ENCODE peak calls at places on chromosomes 1 and 21, in four cellular contexts. O is HFF-Myc, J is psoas muscle, Y is cardiac muscle cell. N is an unnamed sample.

GRCh38 chr21:38401527-38401926 is 96.8 kb downstream of the ERG start:
- DNase-seq in O (no peak), J (no peak), Y (no peak), N (no peak)

GRCh38 chr1:30385246-30385940 is 338.0 kb downstream of the MATN1 start:
- DNase-seq in O (no peak), J (no peak), Y (no peak), N (no peak)

GRCh38 chr1:232452137-232452536 is 177.8 kb downstream of the SIPA1L2 start:
- DNase-seq in O (no peak), J (no peak), Y (no peak), N (no peak)

GRCh38 chr21:20258542-20258941 is 739.7 kb upstream of the NCAM2 start:
- DNase-seq in O (no peak), J (no peak), Y (no peak), N (no peak)

GRCh38 chr1:228299211-228299610 is 91.4 kb downstream of the OBSCN start:
- DNase-seq in O (no peak), J (no peak), Y (no peak), N (no peak)

GRCh38 chr1:162317659-162318058 is 59.0 kb downstream of the SPATA46 start:
- DNase-seq in O (no peak), J (no peak), Y (no peak), N (no peak)

GRCh38 chr1:182761396-182762395 is 27.9 kb upstream of the NPL start:
- DNase-seq in O (peak), J (no peak), Y (no peak), N (no peak)

GRCh38 chr1:226549094-226549936 is 751 bp downstream of the STUM start:
- DNase-seq in O (no peak), J (peak), Y (no peak), N (no peak)

GRCh38 chr1:189654906-189655305 is 822.8 kb downstream of the BRINP3 start:
- DNase-seq in O (no peak), J (no peak), Y (peak), N (no peak)

GRCh38 chr1:247209306-247209900 is 37.6 kb upstream of the ZNF124 start:
- DNase-seq in O (peak), J (no peak), Y (peak), N (no peak)

GRCh38 chr1:108750476-108751191 is 4.2 kb downstream of the STXBP3 start:
- DNase-seq in O (no peak), J (no peak), Y (no peak), N (no peak)

GRCh38 chr21:38759286-38759872 is 46.4 kb upstream of the ETS2 start:
- DNase-seq in O (no peak), J (no peak), Y (peak), N (no peak)

GRCh38 chr1:213082778-213083445 is 31.9 kb downstream of the RPS6KC1 start:
- DNase-seq in O (no peak), J (no peak), Y (no peak), N (no peak)

GRCh38 chr1:60589046-60589748 is 493.2 kb upstream of the NFIA start:
- DNase-seq in O (no peak), J (no peak), Y (peak), N (no peak)

GRCh38 chr1:116127123-116127847 is 16.1 kb downstream of the MAB21L3 start:
- DNase-seq in O (no peak), J (no peak), Y (no peak), N (no peak)

GRCh38 chr1:84665703-84666317 is 24.5 kb downstream of the SSX2IP start:
- DNase-seq in O (no peak), J (no peak), Y (peak), N (no peak)

GRCh38 chr1:237864338-237865244 is 26.1 kb downstream of the ZP4 start:
- DNase-seq in O (no peak), J (peak), Y (peak), N (no peak)

GRCh38 chr1:33219886-33220661 is 36.2 kb upstream of the ZNF362 start:
- DNase-seq in O (no peak), J (no peak), Y (no peak), N (no peak)

GRCh38 chr1:201591348-201591747 is 52.4 kb downstream of the NAV1 start:
- DNase-seq in O (no peak), J (no peak), Y (no peak), N (no peak)

GRCh38 chr1:41493117-41493536 is 8.6 kb upstream of the EDN2 start:
- DNase-seq in O (peak), J (peak), Y (peak), N (peak)

GRCh38 chr21:32463367-32463766 is 50.9 kb downstream of the EVA1C start:
- DNase-seq in O (peak), J (no peak), Y (peak), N (no peak)

GRCh38 chr21:43734131-43734634 is 15.3 kb downstream of the PDXK start:
- DNase-seq in O (no peak), J (no peak), Y (no peak), N (no peak)

GRCh38 chr21:37675202-37675801 is 241.0 kb downstream of the KCNJ6 start:
- DNase-seq in O (peak), J (peak), Y (peak), N (no peak)

GRCh38 chr1:205965039-205965630 is 21.9 kb upstream of the SLC26A9 start:
- DNase-seq in O (no peak), J (no peak), Y (no peak), N (no peak)

GRCh38 chr1:160830321-160831153 is 32.1 kb downstream of the CD244 start:
- DNase-seq in O (no peak), J (no peak), Y (peak), N (no peak)

GRCh38 chr1:74842726-74843125 is 109.8 kb downstream of the TYW3 start:
- DNase-seq in O (no peak), J (no peak), Y (no peak), N (no peak)

GRCh38 chr1:201248721-201249559 is 34.4 kb upstream of the PKP1 start:
- DNase-seq in O (no peak), J (no peak), Y (no peak), N (no peak)

GRCh38 chr1:54326577-54327385 is 79.4 kb downstream of the SSBP3 start:
- DNase-seq in O (no peak), J (no peak), Y (no peak), N (no peak)

GRCh38 chr1:54325705-54326461 is 80.3 kb downstream of the SSBP3 start:
- DNase-seq in O (no peak), J (no peak), Y (no peak), N (no peak)

GRCh38 chr1:54327386-54328116 is 78.6 kb downstream of the SSBP3 start:
- DNase-seq in O (no peak), J (no peak), Y (no peak), N (no peak)

GRCh38 chr1:54329337-54329954 is 76.7 kb downstream of the SSBP3 start:
- DNase-seq in O (no peak), J (no peak), Y (no peak), N (no peak)

DNA sequence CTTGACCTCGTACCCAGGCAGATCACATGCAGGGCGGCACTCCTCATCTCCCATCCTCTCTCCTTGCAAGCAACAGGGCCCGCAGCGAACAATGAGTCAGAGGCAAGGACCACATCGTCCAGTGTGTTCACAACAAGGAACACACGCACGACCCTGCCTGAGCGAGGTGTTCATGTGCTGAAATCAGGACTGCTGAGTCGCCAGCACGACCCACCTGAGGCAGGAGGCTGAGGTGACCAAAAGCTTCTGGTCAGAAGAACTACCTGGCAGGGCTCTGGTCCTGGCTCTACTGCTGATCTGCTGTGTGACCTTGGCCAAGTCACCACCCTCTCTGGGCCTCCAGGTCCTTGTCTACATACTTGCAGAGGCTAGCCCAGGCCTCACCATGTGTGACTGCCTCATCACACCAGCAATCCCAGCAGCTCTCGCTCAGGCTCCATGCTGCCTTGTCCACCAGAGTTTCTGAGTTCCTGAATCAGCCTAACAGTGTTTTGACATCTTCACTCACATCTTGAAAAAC is 78.0 kb downstream of the SSBP3 start:
- DNase-seq in O (no peak), J (no peak), Y (no peak), N (no peak)
- TF ChIP-seq CTCF in O (no peak), J (no peak), Y (no peak), N (no peak)

DNA sequence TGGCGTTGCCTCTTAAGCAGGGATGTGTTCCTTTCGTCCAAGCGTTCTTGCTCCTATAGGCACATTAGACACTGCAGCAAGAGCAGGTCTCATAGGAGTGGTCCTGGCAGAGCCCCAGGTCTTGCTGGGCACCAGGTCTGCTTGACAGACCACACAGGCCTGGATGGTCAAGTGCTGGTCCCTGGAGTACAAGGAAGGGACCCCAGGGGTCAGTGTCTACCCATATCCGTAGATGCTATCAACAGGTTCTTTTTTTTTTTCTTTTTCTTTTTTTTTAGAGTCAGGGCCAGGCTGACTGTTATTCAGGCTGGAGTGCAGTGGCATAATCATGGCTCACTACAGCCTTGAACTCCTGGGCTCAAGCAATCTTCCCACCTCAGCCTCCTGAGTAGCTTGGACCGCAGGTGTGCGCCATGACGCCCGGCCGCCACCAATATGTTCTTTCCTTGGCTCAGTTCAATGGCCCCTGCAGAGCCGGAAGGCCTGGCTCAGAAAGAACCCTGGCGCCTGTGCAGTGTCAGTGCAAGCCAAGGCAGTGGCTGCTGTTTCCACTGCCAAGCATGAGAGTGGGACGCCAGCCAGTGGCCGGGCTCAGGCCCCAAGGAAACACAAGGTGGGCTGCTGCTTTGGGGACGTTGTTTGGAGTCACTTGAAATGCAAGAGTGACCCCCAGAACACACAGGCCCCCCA is 10.0 kb upstream of the TNFRSF8 start:
- DNase-seq in O (no peak), J (peak), Y (peak), N (no peak)
- TF ChIP-seq CTCF in O (no peak), J (no peak), Y (no peak), N (no peak)

GRCh38 chr1:230208619-230209261 is 141.7 kb downstream of the GALNT2 start:
- DNase-seq in O (no peak), J (no peak), Y (no peak), N (no peak)
- TF ChIP-seq CTCF in O (no peak), J (no peak), Y (no peak), N (no peak)

DNA sequence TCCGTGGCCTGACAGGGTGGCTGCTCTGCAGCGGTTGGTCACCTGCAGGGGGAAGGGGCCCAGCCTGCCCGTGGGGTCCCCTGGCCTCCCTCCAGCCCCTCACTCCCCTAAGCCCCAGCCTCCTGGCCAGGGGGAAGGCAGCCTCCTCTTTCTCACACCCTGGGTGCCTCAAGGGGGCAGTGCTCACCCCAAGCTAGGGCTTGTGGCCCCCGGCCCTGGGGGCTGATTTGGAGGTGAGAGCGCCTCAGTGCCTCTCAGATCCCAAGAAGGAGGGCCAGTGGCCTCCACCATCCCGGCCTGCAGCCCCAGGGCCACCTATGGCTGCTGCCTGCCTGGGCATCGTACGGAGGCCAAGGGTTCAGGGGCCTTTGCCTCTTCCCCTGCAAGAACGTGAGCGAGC is 66.4 kb upstream of the TTC34 start:
- DNase-seq in O (no peak), J (no peak), Y (no peak), N (no peak)
- TF ChIP-seq CTCF in O (no peak), J (no peak), Y (no peak), N (no peak)

GRCh38 chr1:14538335-14538734 is 60.1 kb upstream of the KAZN start:
- DNase-seq in O (no peak), J (no peak), Y (no peak), N (no peak)
- TF ChIP-seq CTCF in O (no peak), J (no peak), Y (peak), N (no peak)

DNA sequence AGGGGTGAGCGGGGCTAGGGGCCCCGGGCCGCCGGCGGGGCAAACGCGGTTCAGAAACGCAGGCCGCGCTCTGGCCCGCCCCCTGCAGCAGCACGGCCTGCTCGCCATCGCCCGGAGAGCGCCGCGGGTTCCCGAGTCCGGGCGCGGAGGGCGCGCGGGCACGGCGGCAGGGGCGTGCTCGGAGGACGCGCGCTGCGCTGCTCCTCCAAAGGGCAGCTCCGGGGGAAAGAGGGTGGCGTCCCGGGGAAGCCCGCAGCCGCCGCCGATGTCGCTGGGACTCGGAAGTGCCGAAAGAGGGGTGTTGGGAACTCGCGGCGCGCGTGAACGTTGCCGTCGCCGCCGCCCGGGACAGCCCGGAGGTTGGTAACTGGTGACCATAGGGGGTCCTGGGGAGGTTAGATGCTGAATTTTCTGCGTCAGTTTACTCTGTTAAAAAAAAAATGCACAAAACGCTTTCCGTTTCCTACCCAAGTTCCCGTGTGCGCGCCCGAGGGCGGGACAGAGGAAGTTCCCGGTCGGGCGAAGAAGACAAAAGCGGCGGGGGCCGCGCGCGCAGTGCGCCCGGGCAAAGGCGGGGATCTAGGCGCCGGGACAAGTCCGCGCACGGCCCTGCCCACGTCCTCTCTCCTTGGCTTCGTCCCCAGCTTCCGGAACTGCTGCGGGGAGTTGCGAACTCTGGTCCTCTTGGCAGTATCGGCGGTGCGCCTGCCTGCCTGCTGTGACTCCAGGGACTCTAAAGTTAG is at the start of gene HHAT:
- DNase-seq in O (no peak), J (peak), Y (peak), N (peak)
- TF ChIP-seq CTCF in O (no peak), J (no peak), Y (no peak), N (peak)

GRCh38 chr1:167207940-167208623 is 12.6 kb upstream of the POU2F1 start:
- DNase-seq in O (no peak), J (no peak), Y (no peak), N (no peak)
- TF ChIP-seq CTCF in O (peak), J (no peak), Y (peak), N (peak)